ENCODE peak calls at places on chromosomes 12 and 14, in six cellular contexts. One of them, this sample, is unnamed.

GRCh38 chr14:51507556-51508511 is 143.9 kb upstream of the FRMD6 start:
- DNase-seq in ELR: no peak
- DNase-seq in fibroblast of the aortic adventitia: peak
- DNase-seq in NCI-H1105: peak
- DNase-seq in SHP77 treated with DMSO at 0.1 percent for 48 hours: peak
- DNase-seq in pancreas: peak
- DNase-seq in this sample: no peak

GRCh38 chr14:88245321-88245720 is 77.7 kb downstream of the KCNK10 start:
- DNase-seq in ELR: no peak
- DNase-seq in fibroblast of the aortic adventitia: no peak
- DNase-seq in NCI-H1105: no peak
- DNase-seq in SHP77 treated with DMSO at 0.1 percent for 48 hours: peak
- DNase-seq in pancreas: no peak
- DNase-seq in this sample: peak

GRCh38 chr12:1173806-1174617 is 183.0 kb downstream of the ERC1 start:
- DNase-seq in ELR: no peak
- DNase-seq in fibroblast of the aortic adventitia: no peak
- DNase-seq in NCI-H1105: peak
- DNase-seq in SHP77 treated with DMSO at 0.1 percent for 48 hours: no peak
- DNase-seq in pancreas: no peak
- DNase-seq in this sample: no peak

GRCh38 chr14:68444449-68445168 is 348.3 kb downstream of the ZFP36L1 start:
- DNase-seq in ELR: no peak
- DNase-seq in fibroblast of the aortic adventitia: peak
- DNase-seq in NCI-H1105: no peak
- DNase-seq in SHP77 treated with DMSO at 0.1 percent for 48 hours: no peak
- DNase-seq in pancreas: peak
- DNase-seq in this sample: peak

GRCh38 chr14:97705107-97705506 is 907.9 kb downstream of the VRK1 start:
- DNase-seq in ELR: no peak
- DNase-seq in fibroblast of the aortic adventitia: no peak
- DNase-seq in NCI-H1105: no peak
- DNase-seq in SHP77 treated with DMSO at 0.1 percent for 48 hours: no peak
- DNase-seq in pancreas: no peak
- DNase-seq in this sample: no peak

GRCh38 chr12:71865166-71865713 is 25.7 kb downstream of the TBC1D15 start:
- DNase-seq in ELR: peak
- DNase-seq in fibroblast of the aortic adventitia: peak
- DNase-seq in NCI-H1105: no peak
- DNase-seq in SHP77 treated with DMSO at 0.1 percent for 48 hours: no peak
- DNase-seq in pancreas: no peak
- DNase-seq in this sample: no peak

GRCh38 chr14:98408713-98409112 is 863.3 kb downstream of the BCL11B start:
- DNase-seq in ELR: no peak
- DNase-seq in fibroblast of the aortic adventitia: no peak
- DNase-seq in NCI-H1105: no peak
- DNase-seq in SHP77 treated with DMSO at 0.1 percent for 48 hours: no peak
- DNase-seq in pancreas: no peak
- DNase-seq in this sample: no peak

GRCh38 chr14:71620401-71620800 is 311.8 kb upstream of the RGS6 start:
- DNase-seq in ELR: peak
- DNase-seq in fibroblast of the aortic adventitia: peak
- DNase-seq in NCI-H1105: no peak
- DNase-seq in SHP77 treated with DMSO at 0.1 percent for 48 hours: no peak
- DNase-seq in pancreas: no peak
- DNase-seq in this sample: no peak

This sample was measured in SW480.